ENCODE peak calls at places on chromosomes 2 and 18, in five cellular contexts. E is GM12878, K is HepG2, J is NT2/D1, R is H1. T is an unnamed sample.

GRCh38 chr2:28346587-28346986 is 46.1 kb upstream of the FOSL2 start:
- DNase-seq in E (no peak), J (no peak), K (no peak), R (no peak), T (no peak)

GRCh38 chr2:45681675-45682074 is 30.2 kb downstream of the PRKCE start:
- DNase-seq in R (no peak), E (no peak), K (peak; percentile 13), J (no peak), T (peak; percentile 12)

GRCh38 chr2:129877795-129878775 is 101.4 kb upstream of the RAB6C start:
- DNase-seq in K (no peak), J (no peak), E (no peak), R (no peak), T (peak; percentile 44)

GRCh38 chr2:43100883-43101662 is 125.3 kb downstream of the ZFP36L2 start:
- DNase-seq in J (peak; percentile 65), K (no peak), E (no peak), R (peak; percentile 44), T (no peak)

GRCh38 chr18:5142131-5142530 is 54.9 kb downstream of the AKAIN1 start:
- DNase-seq in E (no peak), R (no peak), J (no peak), K (no peak), T (no peak)

GRCh38 chr18:63775166-63775730 is at the start of gene SERPINB7:
- DNase-seq in E (no peak), J (no peak), R (no peak), K (no peak), T (no peak)

GRCh38 chr18:68734311-68734710 is 19.4 kb upstream of the TMX3 start:
- DNase-seq in R (no peak), K (no peak), J (no peak), E (no peak), T (no peak)

GRCh38 chr2:81703831-81704230 is 1399.3 kb upstream of the LRRTM1 start:
- DNase-seq in J (no peak), E (no peak), K (no peak), R (no peak), T (no peak)

GRCh38 chr2:101473911-101474751 is 781 bp downstream of the RFX8 start:
- DNase-seq in E (no peak), J (peak; percentile 25), K (no peak), R (no peak), T (no peak)

GRCh38 chr2:46818141-46818552 is 97.5 kb downstream of the MCFD2 start:
- DNase-seq in K (no peak), J (no peak), R (no peak), E (no peak), T (no peak)

GRCh38 chr2:174337337-174338154 is 2.8 kb downstream of the SP9 start:
- DNase-seq in R (no peak), K (no peak), J (no peak), E (no peak), T (peak; percentile 37)

GRCh38 chr2:202718614-202719013 is 83.8 kb downstream of the FAM117B start:
- DNase-seq in E (no peak), R (no peak), J (no peak), K (peak; percentile 43), T (peak; percentile 27)

GRCh38 chr18:75031717-75032317 is 177.1 kb downstream of the PTGR3 start:
- DNase-seq in J (no peak), K (no peak), R (no peak), E (no peak), T (no peak)

GRCh38 chr2:151777911-151778310 is 43.6 kb upstream of the NEB start:
- DNase-seq in R (no peak), J (no peak), E (no peak), K (no peak), T (no peak)

GRCh38 chr2:225090746-225091145 is 48.5 kb upstream of the DOCK10 start:
- DNase-seq in K (no peak), J (no peak), E (no peak), R (no peak), T (no peak)

GRCh38 chr2:196241175-196241574 is 69.8 kb upstream of the STK17B start:
- DNase-seq in R (no peak), K (no peak), E (no peak), J (no peak), T (no peak)

GRCh38 chr2:145595296-145595695 is 1075.4 kb upstream of the ZEB2 start:
- DNase-seq in J (no peak), R (no peak), E (no peak), K (no peak), T (no peak)

GRCh38 chr2:75012080-75012479 is 53.6 kb downstream of the POLE4 start:
- DNase-seq in R (no peak), J (no peak), K (no peak), E (no peak), T (no peak)

GRCh38 chr2:64104944-64105343 is 39.3 kb downstream of the PELI1 start:
- DNase-seq in J (no peak), K (no peak), R (no peak), E (no peak), T (no peak)

GRCh38 chr18:60910534-60910933 is 422.7 kb upstream of the CDH20 start:
- DNase-seq in E (no peak), R (no peak), K (no peak), J (no peak), T (no peak)

GRCh38 chr18:60905699-60906098 is 427.5 kb upstream of the CDH20 start:
- DNase-seq in R (no peak), E (no peak), J (no peak), K (no peak), T (no peak)
- TF ChIP-seq SUZ12 in R (no peak), E (no peak), J (no peak), K (no peak), T (no peak)

GRCh38 chr18:46542545-46542944 is 114.5 kb downstream of the LOXHD1 start:
- DNase-seq in J (peak; percentile 3), E (no peak), K (no peak), R (no peak), T (no peak)
- TF ChIP-seq SUZ12 in J (no peak), E (no peak), K (no peak), R (no peak), T (no peak)

DNA sequence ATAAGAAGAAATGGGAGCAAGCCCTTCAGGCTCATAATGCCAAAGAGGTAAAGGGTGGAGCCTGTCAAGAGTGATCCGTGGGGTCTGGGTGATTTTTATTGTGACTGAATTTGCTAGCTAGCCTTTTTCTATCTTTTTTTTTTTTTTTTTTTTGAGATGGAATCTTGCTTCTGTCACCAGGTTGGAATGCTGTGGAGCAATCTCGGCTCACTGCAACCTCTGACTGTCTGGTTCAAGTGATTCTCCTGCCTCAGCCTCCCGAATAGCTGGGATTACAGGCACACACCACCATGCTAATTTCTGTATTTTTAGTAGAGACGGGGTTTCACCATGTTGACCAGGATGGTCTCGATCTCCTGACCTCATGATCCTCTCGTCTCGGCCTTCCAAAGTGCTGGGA is 29.1 kb downstream of the DRC1 start:
- DNase-seq in E (no peak), J (no peak), K (no peak), R (no peak), T (no peak)
- TF ChIP-seq SUZ12 in E (no peak), J (no peak), K (no peak), R (no peak), T (no peak)

DNA sequence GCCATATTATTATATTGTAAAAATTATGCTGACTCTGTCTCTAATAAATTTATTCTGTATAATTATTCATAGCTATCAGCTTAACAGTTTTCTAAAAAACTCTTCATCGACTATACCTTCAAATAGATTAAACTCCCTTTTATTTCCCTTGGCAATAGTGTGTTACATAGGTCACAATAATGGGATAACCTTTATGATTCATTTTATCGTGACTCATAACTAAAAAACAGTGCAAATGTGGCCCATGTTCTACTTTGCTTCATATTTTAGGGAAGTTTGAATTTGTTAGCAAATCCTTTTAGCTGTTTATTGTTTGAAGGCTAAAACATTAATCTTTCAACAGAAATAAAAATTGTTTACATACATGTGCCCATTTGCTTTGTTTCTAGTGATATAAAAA is 783.2 kb upstream of the CDH2 start:
- DNase-seq in K (no peak), J (no peak), E (no peak), R (no peak), T (no peak)
- TF ChIP-seq SUZ12 in K (no peak), J (no peak), E (no peak), R (no peak), T (no peak)

GRCh38 chr2:110125292-110125691 is 9.7 kb upstream of the MALL start:
- DNase-seq in K (no peak), J (no peak), R (no peak), E (no peak), T (no peak)
- TF ChIP-seq SUZ12 in K (no peak), J (no peak), R (no peak), E (no peak), T (no peak)

GRCh38 chr2:181684454-181685149 is 4.3 kb upstream of the NEUROD1 start:
- DNase-seq in E (no peak), R (no peak), K (no peak), J (no peak), T (no peak)

GRCh38 chr2:181685150-181685688 is 4.9 kb upstream of the NEUROD1 start:
- DNase-seq in J (no peak), R (no peak), E (no peak), K (no peak), T (no peak)

GRCh38 chr2:181682795-181683517 is 2.6 kb upstream of the NEUROD1 start:
- DNase-seq in K (no peak), R (no peak), E (no peak), J (no peak), T (no peak)

GRCh38 chr2:181682026-181682789 is 1.9 kb upstream of the NEUROD1 start:
- DNase-seq in R (no peak), E (no peak), J (no peak), K (no peak), T (no peak)

DNA sequence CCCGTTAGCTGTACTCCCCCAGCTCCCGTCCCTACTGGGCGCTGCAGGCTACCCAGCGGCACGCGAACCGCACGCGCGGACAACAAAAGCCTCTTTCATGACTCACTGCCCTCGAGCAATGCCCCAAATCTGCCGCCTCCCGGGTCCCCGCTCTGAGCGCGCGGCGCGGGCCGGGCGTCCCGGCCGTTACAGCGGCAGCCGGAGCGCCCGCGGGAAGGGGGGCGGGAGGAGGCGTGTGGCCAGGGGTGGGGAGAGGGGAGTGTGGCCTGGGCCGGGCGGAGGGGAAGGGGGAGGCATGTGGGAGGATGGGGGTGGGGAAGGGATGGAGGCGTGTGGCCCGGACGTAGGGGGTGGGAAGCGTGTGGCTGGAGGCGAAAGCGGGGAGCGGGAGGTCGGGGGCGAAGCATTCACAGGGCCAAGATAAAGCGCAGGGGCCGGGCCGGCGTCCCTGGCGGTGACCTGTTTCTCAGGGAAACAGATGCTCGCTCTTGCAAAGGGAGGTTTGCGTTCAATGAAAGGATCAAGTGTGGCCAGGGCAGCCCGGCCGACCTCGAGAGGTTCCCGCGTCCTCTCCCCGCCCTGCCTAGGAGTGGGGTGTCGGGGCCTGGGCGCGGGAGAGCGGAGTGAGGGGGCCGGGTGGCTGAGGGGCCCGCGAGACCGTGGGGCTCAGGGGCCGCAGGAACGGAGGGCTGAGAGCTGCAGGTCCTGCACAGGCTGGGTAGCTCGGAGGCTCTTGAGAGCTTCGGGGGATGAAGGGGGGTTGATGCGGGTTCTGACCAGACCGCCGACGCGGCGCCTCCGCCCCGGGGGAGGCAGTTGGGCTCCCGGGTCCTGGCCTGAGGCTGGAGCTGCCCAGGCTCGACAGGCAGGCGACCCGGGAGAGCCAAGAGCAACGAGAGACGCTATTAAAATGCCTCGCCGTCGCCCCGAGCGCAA is 3.5 kb upstream of the NEUROD1 start:
- DNase-seq in J (peak; percentile 50), E (no peak), R (peak; percentile 47), K (no peak), T (peak; percentile 44)
- TF ChIP-seq SUZ12 in J (no peak), E (peak; percentile 95), R (no peak), K (no peak), T (no peak)

GRCh38 chr2:122307772-122308171 is 552.3 kb downstream of the TSN start:
- DNase-seq in R (no peak), J (no peak), K (no peak), E (no peak), T (no peak)
- TF ChIP-seq SUZ12 in R (no peak), J (no peak), K (no peak), E (no peak), T (no peak)

GRCh38 chr2:1234731-1235308 is 178.4 kb upstream of the TPO start:
- DNase-seq in K (no peak), J (no peak), R (no peak), E (no peak), T (no peak)
- TF ChIP-seq SUZ12 in K (no peak), J (no peak), R (no peak), E (no peak), T (no peak)